ENCODE peak calls at places on chromosomes 7 and 10, in five cellular contexts. One of them, this sample, is unnamed. For H3K9me3, the result is how much of the 10 kb centered on the place peaks cover.

GRCh38 chr10:118373786-118374185 is 31.7 kb upstream of the FAM204A start:
- DNase-seq in stomach: no peak
- DNase-seq in K562: no peak
- DNase-seq in endothelial cell of umbilical vein: peak
- DNase-seq in Panc1: no peak
- DNase-seq in this sample: no peak

GRCh38 chr10:96743988-96744585 is 23.8 kb upstream of the PIK3AP1 start:
- DNase-seq in stomach: no peak
- DNase-seq in K562: no peak
- DNase-seq in endothelial cell of umbilical vein: no peak
- DNase-seq in Panc1: no peak
- DNase-seq in this sample: no peak

GRCh38 chr7:72032934-72033333 is 379.2 kb downstream of the CALN1 start:
- DNase-seq in stomach: no peak
- DNase-seq in K562: no peak
- DNase-seq in endothelial cell of umbilical vein: no peak
- DNase-seq in Panc1: no peak
- DNase-seq in this sample: no peak

GRCh38 chr10:79093658-79094411 is 25.1 kb downstream of the ZMIZ1 start:
- DNase-seq in stomach: peak
- DNase-seq in K562: no peak
- DNase-seq in endothelial cell of umbilical vein: peak
- DNase-seq in Panc1: no peak
- DNase-seq in this sample: peak

GRCh38 chr10:121771957-121772356 is 155.9 kb downstream of the ATE1 start:
- DNase-seq in stomach: no peak
- DNase-seq in K562: no peak
- DNase-seq in endothelial cell of umbilical vein: no peak
- DNase-seq in Panc1: no peak
- DNase-seq in this sample: no peak

GRCh38 chr7:129083525-129083924 is 28.6 kb upstream of the TNPO3 start:
- DNase-seq in stomach: no peak
- DNase-seq in K562: no peak
- DNase-seq in endothelial cell of umbilical vein: no peak
- DNase-seq in Panc1: no peak
- DNase-seq in this sample: no peak

GRCh38 chr10:30784896-30785605 is 155.5 kb upstream of the LYZL2 start:
- DNase-seq in stomach: peak
- DNase-seq in K562: no peak
- DNase-seq in endothelial cell of umbilical vein: peak
- DNase-seq in Panc1: no peak
- DNase-seq in this sample: peak

GRCh38 chr10:14840178-14840577 is 2.1 kb downstream of the HSPA14 start:
- DNase-seq in stomach: no peak
- DNase-seq in K562: no peak
- DNase-seq in endothelial cell of umbilical vein: no peak
- DNase-seq in Panc1: no peak
- DNase-seq in this sample: no peak

GRCh38 chr10:62023289-62023688 is 121.8 kb downstream of the ARID5B start:
- DNase-seq in stomach: no peak
- DNase-seq in K562: no peak
- DNase-seq in endothelial cell of umbilical vein: no peak
- DNase-seq in Panc1: no peak
- DNase-seq in this sample: no peak

GRCh38 chr7:81211204-81211603 is 292.4 kb upstream of the SEMA3C start:
- DNase-seq in stomach: no peak
- DNase-seq in K562: no peak
- DNase-seq in endothelial cell of umbilical vein: no peak
- DNase-seq in Panc1: no peak
- DNase-seq in this sample: no peak

GRCh38 chr7:143360788-143361551 is 1.5 kb downstream of the FAM131B start:
- DNase-seq in stomach: no peak
- DNase-seq in K562: peak
- DNase-seq in endothelial cell of umbilical vein: no peak
- DNase-seq in Panc1: no peak
- DNase-seq in this sample: peak

GRCh38 chr10:129915526-129916378 is 48.3 kb downstream of the EBF3 start:
- DNase-seq in stomach: no peak
- DNase-seq in K562: no peak
- DNase-seq in endothelial cell of umbilical vein: no peak
- DNase-seq in Panc1: no peak
- DNase-seq in this sample: peak

GRCh38 chr7:136956232-136956631 is 87.8 kb downstream of the CHRM2 start:
- DNase-seq in stomach: no peak
- DNase-seq in K562: no peak
- DNase-seq in endothelial cell of umbilical vein: no peak
- DNase-seq in Panc1: peak
- DNase-seq in this sample: no peak

GRCh38 chr7:15248514-15248913 is 313.3 kb downstream of the AGMO start:
- DNase-seq in stomach: no peak
- DNase-seq in K562: no peak
- DNase-seq in endothelial cell of umbilical vein: no peak
- DNase-seq in Panc1: no peak
- DNase-seq in this sample: no peak

GRCh38 chr10:133257489-133258065 is 19.1 kb downstream of the ADAM8 start:
- DNase-seq in stomach: peak
- DNase-seq in K562: peak
- DNase-seq in endothelial cell of umbilical vein: peak
- DNase-seq in Panc1: no peak
- DNase-seq in this sample: peak

GRCh38 chr7:36283711-36284130 is 105.9 kb upstream of the ANLN start:
- DNase-seq in stomach: peak
- DNase-seq in K562: no peak
- DNase-seq in endothelial cell of umbilical vein: no peak
- DNase-seq in Panc1: no peak
- DNase-seq in this sample: peak

GRCh38 chr7:117262546-117262945 is 60.3 kb downstream of the WNT2 start:
- DNase-seq in stomach: no peak
- DNase-seq in K562: no peak
- DNase-seq in endothelial cell of umbilical vein: no peak
- DNase-seq in Panc1: no peak
- DNase-seq in this sample: no peak

GRCh38 chr7:158186406-158186805 is 401.2 kb downstream of the PTPRN2 start:
- DNase-seq in stomach: no peak
- DNase-seq in K562: no peak
- DNase-seq in endothelial cell of umbilical vein: no peak
- DNase-seq in Panc1: no peak
- DNase-seq in this sample: no peak

GRCh38 chr7:158190756-158191155 is 396.9 kb downstream of the PTPRN2 start:
- DNase-seq in stomach: no peak
- DNase-seq in K562: no peak
- DNase-seq in endothelial cell of umbilical vein: no peak
- DNase-seq in Panc1: no peak
- DNase-seq in this sample: no peak

GRCh38 chr7:158187055-158187770 is 400.4 kb downstream of the PTPRN2 start:
- DNase-seq in stomach: no peak
- DNase-seq in K562: no peak
- DNase-seq in endothelial cell of umbilical vein: no peak
- DNase-seq in Panc1: no peak
- DNase-seq in this sample: no peak

GRCh38 chr7:158191671-158192070 is 396.0 kb downstream of the PTPRN2 start:
- DNase-seq in stomach: no peak
- DNase-seq in K562: no peak
- DNase-seq in endothelial cell of umbilical vein: no peak
- DNase-seq in Panc1: no peak
- DNase-seq in this sample: no peak

DNA sequence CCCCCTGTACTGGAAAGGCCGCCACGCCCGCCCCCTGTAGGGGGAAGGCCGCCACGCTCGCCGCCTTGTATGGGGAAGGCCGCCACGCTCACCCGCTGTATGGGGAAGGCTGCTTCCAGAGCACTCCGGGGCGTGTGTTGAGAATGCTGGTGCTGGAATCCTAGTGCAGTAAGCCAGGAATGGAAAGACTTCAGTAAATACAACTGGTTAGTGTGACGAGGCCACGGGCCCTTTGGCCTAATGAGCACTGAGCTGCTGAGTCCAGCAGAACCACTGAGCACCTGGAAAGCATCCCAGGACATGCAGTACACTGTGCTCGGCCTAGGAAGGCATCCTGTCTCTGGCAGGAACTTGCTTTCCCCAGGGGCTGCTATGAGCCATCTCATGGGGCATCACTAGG is 398.9 kb downstream of the PTPRN2 start:
- DNase-seq in stomach: no peak
- DNase-seq in K562: no peak
- DNase-seq in endothelial cell of umbilical vein: no peak
- DNase-seq in Panc1: no peak
- DNase-seq in this sample: no peak
- H3K9me3 ChIP-seq in stomach: under half
- H3K9me3 ChIP-seq in K562: under half
- H3K9me3 ChIP-seq in endothelial cell of umbilical vein: under half
- H3K9me3 ChIP-seq in Panc1: under half
- H3K9me3 ChIP-seq in this sample: under half

DNA sequence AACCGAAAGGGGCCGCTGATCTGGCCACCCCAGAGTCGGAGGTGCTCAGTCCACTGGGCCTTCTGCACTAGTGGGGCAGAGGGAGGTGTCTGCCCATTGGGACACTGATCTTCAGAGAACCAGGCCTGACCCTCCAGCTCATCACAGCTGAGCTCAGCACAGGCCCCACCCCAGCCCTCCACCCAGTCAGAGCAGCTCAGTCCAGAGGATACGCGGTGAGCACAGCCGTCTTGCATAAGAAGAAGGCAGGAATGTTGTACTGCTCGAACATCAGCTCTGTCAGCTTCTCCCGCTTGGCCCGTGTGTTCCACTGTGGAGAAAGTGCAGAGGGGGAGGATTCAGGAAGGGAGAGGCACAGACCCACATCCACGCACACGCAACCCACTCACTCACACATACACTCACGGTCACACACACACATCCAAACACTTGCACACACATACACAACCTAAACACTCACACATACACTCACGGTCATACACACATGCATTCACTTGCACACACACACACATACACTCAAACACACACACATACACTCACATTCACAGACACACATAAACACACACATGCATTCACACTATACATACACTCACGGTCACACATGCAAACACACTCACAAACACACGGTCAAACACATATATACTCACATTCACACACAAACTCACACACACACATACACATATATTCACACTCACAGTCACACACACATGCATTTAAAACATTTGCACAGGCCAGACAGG is 6.3 kb downstream of the ACTL6B start:
- DNase-seq in stomach: no peak
- DNase-seq in K562: no peak
- DNase-seq in endothelial cell of umbilical vein: no peak
- DNase-seq in Panc1: no peak
- DNase-seq in this sample: no peak
- TF ChIP-seq POLR2AphosphoS5 in stomach: no peak
- TF ChIP-seq POLR2AphosphoS5 in K562: no peak
- TF ChIP-seq POLR2AphosphoS5 in endothelial cell of umbilical vein: no peak
- TF ChIP-seq POLR2AphosphoS5 in Panc1: no peak
- TF ChIP-seq POLR2AphosphoS5 in this sample: no peak

DNA sequence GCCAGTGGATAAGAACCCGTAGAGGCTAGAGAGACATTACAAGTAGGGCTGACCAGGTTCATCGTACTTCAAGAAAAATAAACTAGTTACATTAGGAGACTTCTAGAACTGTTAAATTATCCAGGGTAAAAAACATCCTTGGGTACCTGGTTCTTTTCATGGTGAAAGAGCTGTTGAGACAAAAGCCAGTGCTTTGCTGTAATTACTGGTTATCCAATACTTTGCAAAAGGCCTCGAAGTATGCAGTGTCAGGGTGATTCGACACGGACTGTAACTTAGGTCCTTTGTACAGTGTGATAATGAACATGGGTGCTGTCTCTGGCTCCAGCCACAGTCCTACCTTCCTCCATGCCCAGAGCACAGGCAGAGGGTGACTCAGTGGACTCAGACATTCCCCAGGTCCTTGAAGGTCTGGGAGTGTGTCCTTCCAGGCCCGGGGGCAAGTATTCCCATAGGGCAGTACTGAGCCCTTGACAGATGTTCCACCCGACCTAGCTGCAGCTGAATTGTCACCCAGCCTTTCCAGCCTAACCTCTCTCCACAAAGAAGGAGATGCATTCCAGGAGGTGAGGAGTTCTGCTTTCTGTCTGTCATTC is 123.6 kb upstream of the TMEM72 start:
- DNase-seq in stomach: no peak
- DNase-seq in K562: no peak
- DNase-seq in endothelial cell of umbilical vein: no peak
- DNase-seq in Panc1: no peak
- DNase-seq in this sample: no peak
- H3K27ac ChIP-seq in stomach: no peak
- H3K27ac ChIP-seq in K562: no peak
- H3K27ac ChIP-seq in endothelial cell of umbilical vein: no peak
- H3K27ac ChIP-seq in Panc1: no peak
- H3K27ac ChIP-seq in this sample: no peak

DNA sequence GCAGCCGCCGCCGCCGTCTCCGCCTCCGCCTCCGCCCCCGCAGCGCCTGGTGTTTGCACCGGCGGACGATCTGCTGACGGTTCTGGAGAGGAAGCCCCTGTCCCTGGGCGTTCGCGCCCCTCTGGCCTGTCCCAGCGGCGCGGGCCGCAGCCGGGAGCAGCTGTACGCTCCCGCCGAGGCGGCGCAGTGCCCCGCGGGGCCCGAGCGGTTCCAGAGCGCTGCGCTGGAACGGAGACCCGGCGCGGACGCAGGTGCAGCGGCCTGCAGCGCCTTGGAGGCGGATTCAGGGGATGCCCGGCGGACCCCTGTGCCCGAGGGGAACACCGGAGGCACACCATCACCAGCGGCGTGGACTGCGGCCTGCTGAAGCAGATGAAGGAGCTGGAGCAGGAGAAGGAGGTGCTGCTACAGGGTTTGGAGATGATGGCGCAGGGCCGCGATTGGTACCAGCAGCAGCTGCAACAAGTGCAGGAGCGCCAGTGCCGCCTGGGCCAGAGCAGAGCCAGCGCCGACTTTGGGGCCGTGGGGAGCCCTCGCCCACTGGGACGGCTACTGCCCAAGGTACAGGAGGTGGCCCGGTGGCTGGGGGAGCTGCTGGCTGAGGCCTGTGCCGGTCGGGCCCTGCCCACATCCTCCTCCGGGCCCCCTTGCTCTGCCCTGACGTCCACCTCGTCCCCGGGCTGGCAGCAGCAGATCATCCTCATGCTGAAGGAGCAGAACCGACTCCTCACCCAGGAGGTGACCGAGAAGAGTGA is 24.8 kb upstream of the ZNF735 start:
- DNase-seq in stomach: no peak
- DNase-seq in K562: no peak
- DNase-seq in endothelial cell of umbilical vein: no peak
- DNase-seq in Panc1: no peak
- DNase-seq in this sample: no peak
- H3K9me3 ChIP-seq in stomach: under half
- H3K9me3 ChIP-seq in K562: under half
- H3K9me3 ChIP-seq in endothelial cell of umbilical vein: under half
- H3K9me3 ChIP-seq in Panc1: under half
- H3K9me3 ChIP-seq in this sample: under half

GRCh38 chr10:58050575-58050974 is 217.1 kb downstream of the IPMK start:
- DNase-seq in stomach: no peak
- DNase-seq in K562: no peak
- DNase-seq in endothelial cell of umbilical vein: no peak
- DNase-seq in Panc1: no peak
- DNase-seq in this sample: no peak
- TF ChIP-seq POLR2AphosphoS5 in stomach: no peak
- TF ChIP-seq POLR2AphosphoS5 in K562: no peak
- TF ChIP-seq POLR2AphosphoS5 in endothelial cell of umbilical vein: no peak
- TF ChIP-seq POLR2AphosphoS5 in Panc1: no peak
- TF ChIP-seq POLR2AphosphoS5 in this sample: no peak

This sample was measured in sigmoid colon.